ENCODE peak calls at places on chromosomes 11 and 22, in five cellular contexts. Z is colonic mucosa, E is PC-3, J is lower lobe of right lung, C is Peyer's patch. H is an unnamed sample. For H3K4me1 and H3K36me3, the result is how much of the 10 kb centered on the place peaks cover.

GRCh38 chr11:70871881-70872280 is 380.5 kb downstream of the SHANK2 start:
- DNase-seq in E (no peak), Z (no peak), C (no peak), J (no peak), H (no peak)

GRCh38 chr11:113022267-113022666 is 61.0 kb downstream of the NCAM1 start:
- DNase-seq in J (no peak), Z (no peak), E (no peak), C (no peak), H (no peak)

GRCh38 chr22:38724926-38725571 is 19.3 kb downstream of the GTPBP1 start:
- DNase-seq in E (peak), C (no peak), Z (no peak), J (no peak), H (no peak)

GRCh38 chr22:19396934-19397728 is 34.4 kb downstream of the HIRA start:
- DNase-seq in J (no peak), Z (no peak), C (no peak), E (no peak), H (no peak)

GRCh38 chr22:20061481-20061861 is 18.6 kb upstream of the DGCR8 start:
- DNase-seq in E (no peak), Z (no peak), J (no peak), C (no peak), H (no peak)

GRCh38 chr11:64447717-64448598 is 89.0 kb downstream of the RPS6KA4 start:
- DNase-seq in Z (peak), E (peak), J (peak), C (peak), H (no peak)

GRCh38 chr11:7348432-7349298 is 97.0 kb downstream of the SYT9 start:
- DNase-seq in J (no peak), E (peak), C (no peak), Z (no peak), H (no peak)

GRCh38 chr11:70528794-70529580 is 130.7 kb downstream of the CTTN start:
- DNase-seq in E (no peak), J (peak), C (no peak), Z (no peak), H (peak)

GRCh38 chr11:36711104-36711825 is 113.2 kb upstream of the RAG2 start:
- DNase-seq in C (no peak), J (no peak), Z (no peak), E (peak), H (no peak)

GRCh38 chr11:6427516-6427915 is 8.6 kb upstream of the APBB1 start:
- DNase-seq in C (no peak), E (no peak), J (no peak), Z (no peak), H (no peak)

GRCh38 chr11:19160839-19161238 is 40.9 kb downstream of the CSRP3 start:
- DNase-seq in E (peak), Z (no peak), J (no peak), C (no peak), H (no peak)

GRCh38 chr11:110295487-110296225 is 758 bp downstream of the RDX start:
- DNase-seq in J (peak), Z (peak), C (peak), E (peak), H (peak)

GRCh38 chr22:40542821-40543540 is 93.5 kb downstream of the MRTFA start:
- DNase-seq in Z (no peak), J (no peak), C (no peak), E (no peak), H (no peak)

GRCh38 chr11:111938687-111939160 is 1.6 kb downstream of the DIXDC1 start:
- DNase-seq in Z (no peak), J (no peak), C (peak), E (peak), H (no peak)

GRCh38 chr11:122717264-122717867 is 61.8 kb downstream of the UBASH3B start:
- DNase-seq in Z (peak), C (peak), E (no peak), J (peak), H (no peak)

GRCh38 chr11:129259950-129260349 is 67.8 kb upstream of the ARHGAP32 start:
- DNase-seq in E (no peak), Z (no peak), C (no peak), J (no peak), H (no peak)

GRCh38 chr22:50560034-50560433 is 2.7 kb downstream of the SYCE3 start:
- DNase-seq in E (no peak), Z (no peak), C (no peak), J (no peak), H (no peak)

DNA sequence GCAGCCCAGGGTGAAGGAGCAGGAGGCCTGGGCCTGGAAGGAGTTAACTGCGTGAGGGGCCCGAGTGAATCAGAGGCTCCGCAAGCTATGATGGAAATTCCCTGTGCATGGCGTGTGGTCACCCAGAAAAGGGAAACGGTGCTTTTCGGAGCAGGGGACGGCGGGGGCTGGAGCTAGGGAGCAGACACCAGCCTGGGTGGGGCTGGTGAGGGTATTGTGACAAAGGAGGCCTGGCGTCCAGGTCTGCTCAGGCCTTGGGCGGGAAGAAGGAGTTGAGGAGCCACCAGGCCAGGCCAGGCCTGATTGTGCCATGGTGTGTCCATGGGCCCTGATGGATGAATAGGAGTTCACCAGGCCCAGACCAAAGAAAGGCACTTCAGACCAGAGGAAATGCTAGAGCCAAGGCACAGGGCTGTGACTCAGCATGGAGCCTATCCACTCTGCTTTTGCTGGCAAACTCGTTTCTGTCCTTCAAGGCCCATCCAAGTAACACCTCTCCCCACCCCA is 12.8 kb upstream of the SPI1 start:
- DNase-seq in C (no peak), E (no peak), Z (no peak), J (peak), H (no peak)
- H3K27ac ChIP-seq in C (peak), E (no peak), Z (peak), J (peak), H (no peak)

GRCh38 chr11:42555197-42555596 is 756.6 kb upstream of the API5 start:
- DNase-seq in C (no peak), E (no peak), Z (no peak), J (no peak), H (no peak)
- H3K4me1 ChIP-seq in C (under half), E (under half), Z (under half), J (under half), H (under half)

DNA sequence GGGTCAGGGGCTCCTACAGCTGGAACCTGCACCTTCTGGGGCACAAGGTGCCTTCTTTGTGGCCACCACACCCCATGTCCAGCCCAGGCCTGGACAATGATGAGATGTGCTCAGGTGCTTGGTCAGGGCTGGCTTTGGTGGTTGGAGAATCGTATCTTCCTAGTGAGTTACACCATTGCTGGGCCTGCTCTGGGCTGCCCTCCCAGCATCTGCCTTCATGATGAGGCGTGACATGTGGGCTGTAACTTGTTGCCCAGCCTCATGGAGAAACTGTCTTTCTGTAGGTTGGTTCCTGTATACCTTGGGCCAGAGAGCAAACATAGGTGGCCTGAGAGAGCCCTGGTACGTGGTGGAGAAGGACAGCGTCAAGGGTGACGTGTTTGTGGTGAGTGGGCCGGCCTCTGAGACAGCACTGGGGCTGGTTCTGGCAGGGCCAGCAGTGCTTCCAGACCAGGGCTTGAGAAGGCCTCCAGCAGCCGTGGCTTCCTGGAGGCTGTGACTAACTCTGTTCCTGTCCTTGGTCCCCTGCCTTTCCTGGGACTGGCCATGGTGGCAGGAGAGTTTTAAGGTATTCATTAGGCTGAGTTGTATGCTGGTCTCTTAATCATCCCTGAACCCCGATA is 18.1 kb downstream of the TRMU start:
- DNase-seq in C (no peak), Z (no peak), E (no peak), J (no peak), H (peak)
- H3K36me3 ChIP-seq in C (under half), Z (under half), E (under half), J (half or more), H (under half)

GRCh38 chr11:67071420-67072284 is 15.0 kb downstream of the RHOD start:
- DNase-seq in C (peak), Z (peak), E (peak), J (peak), H (no peak)
- H3K27ac ChIP-seq in C (no peak), Z (no peak), E (no peak), J (no peak), H (no peak)

GRCh38 chr22:37317698-37318210 is 35.4 kb downstream of the CYTH4 start:
- DNase-seq in E (no peak), C (no peak), J (no peak), Z (no peak), H (no peak)

GRCh38 chr22:37318255-37319109 is 36.2 kb downstream of the CYTH4 start:
- DNase-seq in E (peak), Z (no peak), J (no peak), C (no peak), H (no peak)

GRCh38 chr22:37316875-37317371 is 34.6 kb downstream of the CYTH4 start:
- DNase-seq in C (peak), Z (peak), E (peak), J (peak), H (peak)

GRCh38 chr22:37314315-37315046 is 32.2 kb downstream of the CYTH4 start:
- DNase-seq in E (no peak), C (no peak), Z (no peak), J (no peak), H (no peak)

DNA sequence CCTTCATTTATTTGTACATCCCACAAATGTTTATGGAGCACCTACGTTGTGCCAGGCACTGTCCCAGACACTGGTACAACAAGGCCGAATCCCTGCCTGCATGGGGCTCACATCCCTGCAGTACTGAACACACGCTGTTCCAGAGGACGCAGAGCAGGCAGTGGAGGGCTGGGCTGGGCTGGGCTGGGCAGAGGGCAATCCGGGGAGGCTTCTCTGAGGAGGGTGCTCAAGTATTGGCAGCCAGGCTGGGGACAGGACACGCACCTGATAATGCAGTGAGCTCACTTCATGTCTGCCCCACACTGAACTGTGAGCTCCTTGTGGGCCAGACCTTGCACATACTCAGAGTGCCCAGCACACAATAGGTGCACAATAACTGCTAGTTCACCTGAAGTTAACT is 34.1 kb downstream of the CYTH4 start:
- DNase-seq in J (no peak), Z (no peak), C (no peak), E (no peak), H (no peak)
- H3K4me1 ChIP-seq in J (under half), Z (under half), C (under half), E (under half), H (under half)